ENCODE peak calls at places on chromosomes 4 and X, in four cellular contexts. O, K, P and E are unnamed samples.

GRCh38 chr4:54840992-54841768 is 183.4 kb downstream of the KIT start:
- DNase-seq in P (no peak), O (peak; percentile 2), K (peak; percentile 33), E (peak; percentile 33)

GRCh38 chrX:9888953-9889470 is 78.1 kb upstream of the CLDN34 start:
- DNase-seq in O (no peak), K (no peak), P (no peak), E (no peak)

GRCh38 chr4:73606465-73606974 is 13.7 kb downstream of the RASSF6 start:
- DNase-seq in P (peak; percentile 72), K (no peak), O (no peak), E (no peak)

GRCh38 chr4:165394275-165394674 is 15.5 kb downstream of the CPE start:
- DNase-seq in P (peak; percentile 79), K (peak; percentile 87), O (peak; percentile 27), E (peak; percentile 93)

GRCh38 chr4:91851456-91851855 is 452.3 kb upstream of the GRID2 start:
- DNase-seq in K (no peak), O (no peak), P (no peak), E (no peak)

GRCh38 chrX:46617906-46618305 is 44.3 kb downstream of the CHST7 start:
- DNase-seq in P (no peak), O (no peak), K (no peak), E (no peak)

GRCh38 chr4:27081675-27082579 is 221.3 kb downstream of the STIM2 start:
- DNase-seq in O (no peak), K (no peak), P (no peak), E (no peak)

GRCh38 chrX:45230410-45230809 is 29.7 kb upstream of the DIPK2B start:
- DNase-seq in O (no peak), P (no peak), K (no peak), E (no peak)

GRCh38 chr4:2871911-2872310 is 28.3 kb downstream of the ADD1 start:
- DNase-seq in P (no peak), K (no peak), O (no peak), E (no peak)

GRCh38 chr4:107719211-107719926 is 665 bp downstream of the PAPSS1 start:
- DNase-seq in K (peak; percentile 9), O (peak; percentile 26), P (peak; percentile 50), E (peak; percentile 36)

GRCh38 chr4:186724861-186725419 is 1.3 kb upstream of the FAT1 start:
- DNase-seq in O (peak; percentile 40), K (peak; percentile 36), P (no peak), E (peak; percentile 29)

GRCh38 chrX:39677987-39678840 is 419.5 kb downstream of the BCOR start:
- DNase-seq in O (no peak), K (no peak), P (no peak), E (no peak)

DNA sequence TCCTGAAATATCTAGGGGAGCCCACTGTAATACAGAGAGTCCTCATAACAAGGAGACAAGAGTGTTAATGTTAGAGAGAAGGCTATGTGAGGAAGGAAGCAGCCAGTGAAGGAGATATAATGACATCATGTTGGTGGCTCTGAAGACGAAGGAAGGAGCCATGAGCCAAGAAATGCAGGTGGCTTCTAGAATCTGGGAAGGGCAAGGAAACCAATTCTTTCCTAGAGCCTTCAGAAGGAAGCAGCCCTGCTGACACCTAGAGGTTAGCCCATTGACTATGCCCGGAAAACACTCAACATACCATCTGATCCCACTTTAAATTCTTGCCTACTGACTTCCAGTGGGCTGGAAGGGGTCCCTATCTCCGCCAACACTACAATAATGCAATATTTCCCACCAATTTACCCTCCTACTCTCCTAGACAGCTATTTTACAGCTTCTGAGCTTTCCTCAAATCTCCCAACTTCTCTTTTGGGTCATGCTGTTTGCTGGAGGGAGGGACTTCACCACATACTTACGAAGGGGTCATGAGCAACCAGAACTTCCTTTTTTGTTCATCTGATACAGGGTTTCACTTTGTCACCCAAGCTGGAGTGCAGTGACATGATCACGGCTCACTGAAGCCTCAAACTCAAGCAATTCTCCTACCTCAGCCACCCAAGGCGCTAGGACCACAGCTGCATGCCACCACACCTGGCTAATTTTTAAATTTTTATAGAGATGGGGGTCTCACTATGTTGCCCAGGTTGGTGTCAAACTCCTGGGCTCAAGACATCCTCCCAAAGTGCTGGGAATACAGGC is 25.2 kb upstream of the G3BP2 start:
- DNase-seq in P (no peak), K (no peak), O (no peak), E (no peak)
- TF ChIP-seq CTCF in P (no peak), K (no peak), O (no peak), E (no peak)

GRCh38 chr4:158121203-158121586 is 51.6 kb downstream of the GASK1B start:
- DNase-seq in K (peak; percentile 95), P (peak; percentile 87), O (peak; percentile 99), E (peak; percentile 99)
- H3K4me3 ChIP-seq in K (no peak overlapping the region), P (no peak overlapping the region), O (no peak overlapping the region), E (no peak overlapping the region)

GRCh38 chr4:183504064-183504929 is 561 bp upstream of the ING2 start:
- DNase-seq in O (peak; percentile 96), K (peak; percentile 96), P (peak; percentile 90), E (peak; percentile 99)
- TF ChIP-seq CTCF in O (peak; percentile 44), K (peak; percentile 26), P (peak; percentile 38), E (no peak)

DNA sequence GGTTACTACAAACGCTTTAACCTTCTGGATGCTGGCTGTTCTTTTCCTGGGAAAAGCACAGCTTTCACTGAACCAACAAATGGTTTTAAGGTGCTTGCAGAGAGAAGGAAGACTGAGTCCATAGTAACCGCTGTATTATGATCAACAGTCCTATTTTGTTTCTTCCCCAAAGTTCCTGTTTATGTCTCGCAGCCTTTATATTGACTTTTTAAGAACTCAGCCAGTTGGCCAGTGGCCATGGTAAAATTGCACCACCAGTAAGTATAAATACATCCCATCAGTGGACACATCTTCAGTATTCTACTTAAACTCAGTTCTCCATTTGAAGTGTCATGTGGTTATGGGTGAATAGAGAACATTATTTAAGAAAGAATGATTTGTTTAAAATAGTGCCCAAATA is 286.9 kb downstream of the ARHGAP24 start:
- DNase-seq in P (no peak), K (peak; percentile 58), O (peak; percentile 82), E (peak; percentile 91)
- H3K4me3 ChIP-seq in P (no peak overlapping the region), K (no peak overlapping the region), O (no peak overlapping the region), E (no peak overlapping the region)

DNA sequence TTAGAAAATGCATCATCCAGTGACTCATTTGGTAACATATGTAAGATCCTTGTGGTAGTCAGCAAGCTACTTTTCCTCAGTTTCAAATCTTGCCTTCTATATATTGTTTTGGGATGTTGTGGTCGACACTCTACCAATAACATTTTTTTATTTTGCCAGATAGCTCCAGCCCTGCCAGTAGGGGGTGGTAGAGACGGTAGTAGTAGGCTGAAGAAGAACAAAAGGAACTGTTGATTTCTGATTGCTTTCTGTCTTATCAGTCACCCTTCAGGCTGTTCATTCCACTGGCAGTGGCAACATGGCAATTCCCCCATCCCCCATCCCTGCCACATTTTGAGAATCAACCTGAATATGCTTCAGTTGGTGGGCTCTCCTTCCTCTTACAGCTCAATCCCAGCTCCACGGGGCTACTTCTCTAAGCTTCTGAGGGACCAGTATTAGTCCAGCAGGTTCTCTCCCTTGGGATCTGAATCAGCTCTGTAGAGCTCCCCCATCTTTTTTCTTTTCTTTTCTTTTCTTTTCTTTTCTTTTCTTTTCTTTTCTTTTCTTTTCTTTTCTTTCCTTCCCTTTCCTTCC is 171.5 kb upstream of the VEGFC start:
- DNase-seq in K (no peak), O (no peak), P (peak; percentile 44), E (peak; percentile 19)
- TF ChIP-seq CTCF in K (peak; percentile 53), O (peak; percentile 15), P (peak; percentile 60), E (peak; percentile 29)

GRCh38 chr4:143400082-143400481 is 63.4 kb downstream of the GAB1 start:
- DNase-seq in O (no peak), K (no peak), P (no peak), E (no peak)

GRCh38 chr4:143404555-143404954 is 67.9 kb downstream of the GAB1 start:
- DNase-seq in O (no peak), P (no peak), K (no peak), E (no peak)

GRCh38 chr4:143403551-143403816 is 66.8 kb downstream of the GAB1 start:
- DNase-seq in K (no peak), O (no peak), P (no peak), E (no peak)

GRCh38 chr4:143405197-143405730 is 68.6 kb downstream of the GAB1 start:
- DNase-seq in P (no peak), O (no peak), K (no peak), E (no peak)

GRCh38 chr4:143402776-143403550 is 66.3 kb downstream of the GAB1 start:
- DNase-seq in O (no peak), P (no peak), K (no peak), E (no peak)
- H3K4me3 ChIP-seq in O (no peak overlapping the region), P (no peak overlapping the region), K (no peak overlapping the region), E (no peak overlapping the region)

GRCh38 chr4:77994194-77994721 is 62.9 kb upstream of the FRAS1 start:
- DNase-seq in K (peak; percentile 71), O (peak; percentile 56), P (peak; percentile 72), E (peak; percentile 82)
- TF ChIP-seq CTCF in K (peak; percentile 82), O (peak; percentile 60), P (peak; percentile 61), E (peak; percentile 64)

GRCh38 chr4:11427201-11427996 is 1.3 kb downstream of the HS3ST1 start:
- DNase-seq in P (no peak), K (no peak), O (no peak), E (no peak)

GRCh38 chr4:11428161-11428700 is 463 bp downstream of the HS3ST1 start:
- DNase-seq in K (no peak), O (no peak), P (peak; percentile 47), E (no peak)

GRCh38 chr4:11426716-11427115 is 2.0 kb downstream of the HS3ST1 start:
- DNase-seq in P (peak; percentile 40), O (no peak), K (no peak), E (peak; percentile 43)

GRCh38 chr4:11429646-11430045 is 952 bp upstream of the HS3ST1 start:
- DNase-seq in K (no peak), P (peak; percentile 41), O (no peak), E (no peak)

DNA sequence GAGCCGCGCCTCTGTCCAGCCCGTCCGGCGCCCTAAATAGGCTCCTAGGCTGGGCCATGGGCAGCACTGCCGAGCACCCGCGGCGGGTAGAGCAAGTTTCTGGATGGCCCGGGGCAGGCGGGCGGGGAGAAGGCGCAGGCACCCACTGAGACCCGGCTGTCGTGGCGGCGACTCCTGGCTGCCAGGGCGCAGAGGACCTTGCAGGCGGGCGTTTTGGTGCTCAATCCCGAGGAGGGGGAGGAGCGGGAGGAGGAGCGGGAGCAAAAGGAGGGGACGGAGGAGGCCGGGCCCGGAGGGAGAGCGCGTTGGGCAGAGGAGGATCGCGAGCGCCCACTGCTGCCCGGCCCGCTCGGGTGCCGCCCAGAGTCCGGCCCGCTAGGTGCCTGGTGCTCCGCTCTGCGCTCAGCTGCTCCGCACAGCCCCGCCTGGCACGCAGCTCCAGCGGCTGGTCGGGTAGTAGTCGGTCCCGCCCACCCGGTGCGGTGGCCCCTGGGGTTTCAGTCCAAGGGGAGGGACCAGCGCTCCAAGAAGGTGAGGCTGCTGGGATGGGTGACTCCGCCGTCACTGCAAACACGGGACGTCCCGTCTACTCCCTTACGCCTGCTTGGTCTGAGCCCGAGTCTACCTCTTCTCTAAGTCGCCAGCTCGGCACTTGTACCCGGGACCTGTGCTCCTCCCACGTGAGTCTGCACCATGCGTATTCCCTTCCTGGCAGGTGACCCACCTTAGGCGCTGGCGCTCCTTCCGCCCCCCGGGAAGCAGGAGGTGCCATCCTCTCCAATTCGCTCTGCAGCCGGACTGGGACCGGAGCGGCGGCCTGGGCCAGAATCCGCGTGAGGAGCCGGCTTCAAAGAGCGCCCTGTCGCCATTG is at the start of gene HS3ST1:
- DNase-seq in O (peak; percentile 8), K (peak; percentile 20), P (peak; percentile 78), E (peak; percentile 83)
- H3K4me3 ChIP-seq in O (peak within 1 kb of the TSS; percentile 17), K (peak within 1 kb of the TSS; percentile 61), P (peak within 1 kb of the TSS; percentile 67), E (peak within 1 kb of the TSS; percentile 67)